ENCODE peak calls at places on chromosomes 4 and X, in four cellular contexts. G, E, O and Q are unnamed samples. For H3K4me1, the result is how much of the 10 kb centered on the place peaks cover.

GRCh38 chr4:122810669-122811068 is 16.0 kb upstream of the FGF2 start:
- DNase-seq in G (no peak), E (no peak), O (no peak), Q (no peak)

GRCh38 chr4:38819569-38819968 is 15.0 kb upstream of the TLR1 start:
- DNase-seq in G (no peak), E (no peak), O (no peak), Q (no peak)

GRCh38 chrX:155962906-155963305 is 34.6 kb upstream of the IL9R start:
- DNase-seq in G (no peak), E (no peak), O (no peak), Q (no peak)

GRCh38 chr4:187586892-187587291 is 408.7 kb upstream of the ZFP42 start:
- DNase-seq in G (no peak), E (no peak), O (no peak), Q (no peak)

GRCh38 chrX:69072486-69073006 is 92.7 kb downstream of the PJA1 start:
- DNase-seq in G (no peak), E (no peak), O (no peak), Q (no peak)

GRCh38 chrX:18032486-18033221 is 171.6 kb upstream of the RAI2 start:
- DNase-seq in G (no peak), E (no peak), O (no peak), Q (no peak)

GRCh38 chr4:155722816-155723499 is 35.9 kb upstream of the GUCY1B1 start:
- DNase-seq in G (no peak), E (no peak), O (no peak), Q (no peak)

GRCh38 chrX:120664081-120664480 is 34.2 kb upstream of the C1GALT1C1 start:
- DNase-seq in G (no peak), E (peak), O (no peak), Q (peak)

GRCh38 chr4:667545-667925 is 6.5 kb downstream of the ATP5ME start:
- DNase-seq in G (no peak), E (no peak), O (no peak), Q (no peak)

GRCh38 chrX:138020941-138021340 is 455.0 kb downstream of the ZIC3 start:
- DNase-seq in G (no peak), E (no peak), O (no peak), Q (no peak)

GRCh38 chrX:154603438-154604430 is 15.3 kb downstream of the CTAG1B start:
- DNase-seq in G (no peak), E (peak), O (no peak), Q (no peak)

GRCh38 chr4:185965456-185966384 is 103.2 kb upstream of the TLR3 start:
- DNase-seq in G (no peak), E (no peak), O (no peak), Q (no peak)

GRCh38 chr4:78560296-78560963 is 8.9 kb downstream of the ANXA3 start:
- DNase-seq in G (no peak), E (peak), O (peak), Q (no peak)

GRCh38 chr4:5822617-5823016 is 70.3 kb downstream of the CRMP1 start:
- DNase-seq in G (no peak), E (no peak), O (no peak), Q (no peak)

GRCh38 chr4:113882668-113883067 is 96.8 kb downstream of the ARSJ start:
- DNase-seq in G (no peak), E (no peak), O (no peak), Q (no peak)

GRCh38 chr4:113885291-113885690 is 94.2 kb downstream of the ARSJ start:
- DNase-seq in G (no peak), E (no peak), O (no peak), Q (no peak)

GRCh38 chr4:113884655-113885054 is 94.8 kb downstream of the ARSJ start:
- DNase-seq in G (no peak), E (no peak), O (no peak), Q (no peak)

GRCh38 chr4:113893546-113893945 is 85.9 kb downstream of the ARSJ start:
- DNase-seq in G (no peak), E (no peak), O (no peak), Q (no peak)

DNA sequence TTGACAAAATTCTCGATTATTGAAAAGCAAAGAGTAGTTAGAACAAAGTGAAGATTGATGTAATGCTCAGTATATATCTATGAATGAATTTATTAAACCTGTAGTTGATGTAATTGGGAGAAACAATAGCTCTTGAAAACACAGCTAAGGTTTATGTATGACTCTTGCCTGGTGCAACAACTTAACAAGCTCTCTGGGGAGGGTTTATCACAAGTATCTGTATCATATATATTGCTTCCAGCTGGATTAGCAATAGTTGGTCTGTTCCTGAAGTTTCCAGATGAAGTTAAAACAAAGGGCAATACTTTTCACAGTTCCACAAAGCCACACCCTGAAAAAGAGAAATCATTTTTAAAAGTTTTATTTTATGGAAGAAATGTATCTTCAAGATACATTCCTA is 91.4 kb downstream of the ARSJ start:
- DNase-seq in G (no peak), E (no peak), O (no peak), Q (no peak)
- H3K27ac ChIP-seq in G (no peak), E (no peak), O (no peak), Q (no peak)

DNA sequence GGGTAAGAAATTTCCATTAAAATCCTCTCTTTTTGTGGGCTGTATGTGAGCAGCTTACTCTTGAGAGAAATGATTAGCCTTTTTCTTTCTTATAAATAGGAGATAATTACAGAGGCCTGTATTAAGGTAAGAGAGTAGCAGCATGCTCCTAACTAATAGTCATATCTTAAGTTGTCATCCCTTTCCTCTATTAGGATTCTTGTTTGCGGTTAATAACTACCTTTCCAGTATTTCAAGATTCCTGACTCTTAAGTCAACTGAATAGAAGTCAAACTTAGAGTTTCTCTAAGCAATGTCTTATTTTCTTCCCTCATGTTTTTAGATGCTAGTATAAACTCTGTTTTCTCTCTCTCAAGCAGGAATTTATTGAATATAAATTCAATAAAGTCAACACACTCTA is 139.9 kb upstream of the GPRIN3 start:
- DNase-seq in G (no peak), E (no peak), O (no peak), Q (no peak)
- H3K4me1 ChIP-seq in G (under half), E (under half), O (under half), Q (under half)

GRCh38 chr4:184387351-184387750 is 87.0 kb downstream of the IRF2 start:
- DNase-seq in G (no peak), E (no peak), O (no peak), Q (no peak)
- H3K27ac ChIP-seq in G (no peak), E (no peak), O (no peak), Q (no peak)

DNA sequence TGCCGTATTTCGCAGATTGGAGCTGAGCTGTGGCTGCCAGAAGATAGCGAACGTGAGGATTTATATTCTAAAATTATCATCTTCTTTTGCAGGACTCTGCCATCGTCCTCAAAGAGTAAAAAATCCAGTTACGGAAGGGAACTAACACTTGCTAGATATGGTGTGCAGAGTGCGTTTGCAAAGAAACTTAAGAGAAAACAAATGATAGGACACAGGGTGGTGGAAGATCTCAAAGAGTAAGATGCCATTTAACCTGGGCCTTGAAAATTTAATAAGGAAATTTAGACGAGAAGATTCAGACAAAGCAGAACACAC is 566 bp downstream of the LARP7 start:
- DNase-seq in G (no peak), E (no peak), O (no peak), Q (no peak)
- H3K4me1 ChIP-seq in G (under half), E (under half), O (under half), Q (under half)

GRCh38 chr4:94576163-94576562 is 124.4 kb downstream of the PDLIM5 start:
- DNase-seq in G (no peak), E (no peak), O (no peak), Q (no peak)
- H3K27ac ChIP-seq in G (no peak), E (no peak), O (no peak), Q (no peak)

GRCh38 chr4:158170691-158171455 is 2.0 kb downstream of the GASK1B start:
- DNase-seq in G (no peak), E (no peak), O (no peak), Q (no peak)
- H3K4me1 ChIP-seq in G (under half), E (under half), O (under half), Q (under half)

GRCh38 chrX:77900688-77901087 is 1.4 kb downstream of the COX7B start:
- DNase-seq in G (no peak), E (no peak), O (no peak), Q (no peak)
- H3K27ac ChIP-seq in G (peak), E (peak), O (no peak), Q (peak)

GRCh38 chrX:19912-20571 is 261.1 kb upstream of the PLCXD1 start:
- DNase-seq in G (no peak), E (no peak), O (peak), Q (peak)
- H3K4me1 ChIP-seq in G (under half), E (under half), O (under half), Q (under half)